ENCODE peak calls at places on chromosomes 1 and 21, in nine cellular contexts. One of them, this sample, is unnamed.

GRCh38 chr1:101975371-101975770 is 21.4 kb downstream of the OLFM3 start:
- DNase-seq in heart right ventricle: no peak
- DNase-seq in Peyer's patch: no peak
- DNase-seq in BE2C: no peak
- DNase-seq in omental fat pad: no peak
- DNase-seq in DND-41: no peak
- DNase-seq in upper lobe of right lung: no peak
- DNase-seq in A549: no peak
- DNase-seq in GM12865: no peak
- DNase-seq in this sample: no peak

GRCh38 chr1:51518033-51518729 is 885 bp downstream of the EPS15 start:
- DNase-seq in heart right ventricle: peak
- DNase-seq in upper lobe of right lung: peak
- DNase-seq in DND-41: peak
- DNase-seq in GM12865: peak
- DNase-seq in BE2C: peak
- DNase-seq in omental fat pad: no peak
- DNase-seq in Peyer's patch: peak
- DNase-seq in A549: peak
- DNase-seq in this sample: peak

GRCh38 chr1:203216274-203217138 is 13.0 kb downstream of the CHIT1 start:
- DNase-seq in Peyer's patch: peak
- DNase-seq in upper lobe of right lung: no peak
- DNase-seq in A549: peak
- DNase-seq in BE2C: peak
- DNase-seq in omental fat pad: no peak
- DNase-seq in DND-41: peak
- DNase-seq in heart right ventricle: no peak
- DNase-seq in GM12865: peak
- DNase-seq in this sample: no peak

GRCh38 chr1:192668434-192668983 is 32.6 kb downstream of the RGS13 start:
- DNase-seq in GM12865: no peak
- DNase-seq in DND-41: no peak
- DNase-seq in heart right ventricle: no peak
- DNase-seq in omental fat pad: no peak
- DNase-seq in BE2C: no peak
- DNase-seq in Peyer's patch: no peak
- DNase-seq in A549: no peak
- DNase-seq in upper lobe of right lung: no peak
- DNase-seq in this sample: no peak

GRCh38 chr1:226034482-226034881 is 28.0 kb upstream of the H3-3A start:
- DNase-seq in Peyer's patch: peak
- DNase-seq in A549: no peak
- DNase-seq in omental fat pad: peak
- DNase-seq in BE2C: peak
- DNase-seq in upper lobe of right lung: peak
- DNase-seq in heart right ventricle: peak
- DNase-seq in DND-41: no peak
- DNase-seq in GM12865: no peak
- DNase-seq in this sample: no peak

GRCh38 chr21:31220567-31220966 is 123.5 kb downstream of the TIAM1 start:
- DNase-seq in BE2C: no peak
- DNase-seq in Peyer's patch: no peak
- DNase-seq in GM12865: no peak
- DNase-seq in omental fat pad: no peak
- DNase-seq in DND-41: no peak
- DNase-seq in heart right ventricle: no peak
- DNase-seq in A549: no peak
- DNase-seq in upper lobe of right lung: no peak
- DNase-seq in this sample: no peak

GRCh38 chr1:29379438-29380073 is 143.2 kb downstream of the PTPRU start:
- DNase-seq in BE2C: peak
- DNase-seq in DND-41: peak
- DNase-seq in upper lobe of right lung: no peak
- DNase-seq in Peyer's patch: no peak
- DNase-seq in A549: no peak
- DNase-seq in heart right ventricle: no peak
- DNase-seq in GM12865: peak
- DNase-seq in omental fat pad: no peak
- DNase-seq in this sample: no peak

GRCh38 chr1:240619901-240620621 is 8.1 kb upstream of the GREM2 start:
- DNase-seq in GM12865: no peak
- DNase-seq in heart right ventricle: no peak
- DNase-seq in omental fat pad: no peak
- DNase-seq in Peyer's patch: no peak
- DNase-seq in A549: no peak
- DNase-seq in DND-41: no peak
- DNase-seq in upper lobe of right lung: no peak
- DNase-seq in BE2C: peak
- DNase-seq in this sample: no peak

GRCh38 chr1:26317143-26317542 is 615 bp upstream of the CD52 start:
- DNase-seq in DND-41: no peak
- DNase-seq in Peyer's patch: no peak
- DNase-seq in A549: no peak
- DNase-seq in BE2C: no peak
- DNase-seq in upper lobe of right lung: no peak
- DNase-seq in omental fat pad: no peak
- DNase-seq in GM12865: peak
- DNase-seq in heart right ventricle: no peak
- DNase-seq in this sample: no peak

GRCh38 chr1:24779689-24780464 is 34.6 kb downstream of the CLIC4 start:
- DNase-seq in DND-41: no peak
- DNase-seq in BE2C: no peak
- DNase-seq in A549: no peak
- DNase-seq in upper lobe of right lung: no peak
- DNase-seq in heart right ventricle: no peak
- DNase-seq in Peyer's patch: no peak
- DNase-seq in GM12865: no peak
- DNase-seq in omental fat pad: no peak
- DNase-seq in this sample: no peak
- TF ChIP-seq CTCF in DND-41: peak
- TF ChIP-seq CTCF in BE2C: peak
- TF ChIP-seq CTCF in A549: no peak
- TF ChIP-seq CTCF in upper lobe of right lung: peak
- TF ChIP-seq CTCF in heart right ventricle: peak
- TF ChIP-seq CTCF in Peyer's patch: no peak
- TF ChIP-seq CTCF in GM12865: no peak
- TF ChIP-seq CTCF in omental fat pad: no peak
- TF ChIP-seq CTCF in this sample: no peak

DNA sequence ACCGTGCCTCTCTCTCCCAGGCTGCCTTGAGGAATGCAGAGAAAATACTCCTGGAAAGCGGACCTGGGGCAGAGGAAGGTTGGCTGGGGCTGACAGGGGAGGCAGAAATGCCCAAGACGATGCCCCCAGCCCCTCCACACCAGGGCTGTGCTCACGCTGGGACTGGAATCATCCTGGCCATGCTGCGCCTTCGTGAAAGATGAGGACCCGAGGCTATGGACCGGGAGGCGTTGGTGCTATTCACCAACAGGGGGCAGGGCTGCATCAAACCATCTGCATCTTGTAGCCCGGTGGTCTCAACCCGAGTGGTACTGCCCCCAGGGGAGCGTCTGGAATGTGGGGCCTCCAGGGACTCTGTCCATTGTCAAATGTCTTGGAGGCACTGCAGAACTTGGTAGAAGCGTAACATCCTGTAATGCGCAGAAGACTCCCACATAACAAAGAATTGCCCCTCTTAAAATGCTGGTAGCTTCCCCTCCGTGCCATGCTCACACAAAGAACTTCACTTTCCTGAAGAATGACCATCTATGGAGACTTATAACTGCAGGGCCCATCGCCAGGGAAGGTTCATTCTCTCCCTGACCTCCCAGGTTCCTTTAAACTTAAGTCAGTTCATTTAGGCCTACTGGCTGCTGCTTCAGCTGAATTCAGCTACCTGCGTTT is 251.2 kb downstream of the RRAGC start:
- DNase-seq in upper lobe of right lung: no peak
- DNase-seq in A549: no peak
- DNase-seq in BE2C: peak
- DNase-seq in omental fat pad: no peak
- DNase-seq in Peyer's patch: no peak
- DNase-seq in DND-41: peak
- DNase-seq in heart right ventricle: peak
- DNase-seq in GM12865: peak
- DNase-seq in this sample: no peak
- TF ChIP-seq CTCF in upper lobe of right lung: peak
- TF ChIP-seq CTCF in A549: peak
- TF ChIP-seq CTCF in BE2C: peak
- TF ChIP-seq CTCF in omental fat pad: no peak
- TF ChIP-seq CTCF in Peyer's patch: peak
- TF ChIP-seq CTCF in DND-41: peak
- TF ChIP-seq CTCF in heart right ventricle: peak
- TF ChIP-seq CTCF in GM12865: peak
- TF ChIP-seq CTCF in this sample: no peak

GRCh38 chr1:4109626-4109940 is 209.5 kb upstream of the C1orf174 start:
- DNase-seq in heart right ventricle: no peak
- DNase-seq in GM12865: no peak
- DNase-seq in DND-41: no peak
- DNase-seq in omental fat pad: no peak
- DNase-seq in BE2C: no peak
- DNase-seq in A549: no peak
- DNase-seq in Peyer's patch: no peak
- DNase-seq in upper lobe of right lung: peak
- DNase-seq in this sample: no peak

GRCh38 chr1:4107291-4107690 is 207.2 kb upstream of the C1orf174 start:
- DNase-seq in A549: no peak
- DNase-seq in BE2C: no peak
- DNase-seq in GM12865: no peak
- DNase-seq in Peyer's patch: no peak
- DNase-seq in heart right ventricle: no peak
- DNase-seq in omental fat pad: no peak
- DNase-seq in upper lobe of right lung: peak
- DNase-seq in DND-41: no peak
- DNase-seq in this sample: no peak

GRCh38 chr1:4108341-4108740 is 208.3 kb upstream of the C1orf174 start:
- DNase-seq in GM12865: no peak
- DNase-seq in A549: no peak
- DNase-seq in Peyer's patch: no peak
- DNase-seq in omental fat pad: no peak
- DNase-seq in heart right ventricle: no peak
- DNase-seq in BE2C: no peak
- DNase-seq in DND-41: no peak
- DNase-seq in upper lobe of right lung: peak
- DNase-seq in this sample: no peak

GRCh38 chr1:4110888-4111287 is 210.8 kb upstream of the C1orf174 start:
- DNase-seq in Peyer's patch: no peak
- DNase-seq in BE2C: no peak
- DNase-seq in A549: no peak
- DNase-seq in DND-41: no peak
- DNase-seq in GM12865: no peak
- DNase-seq in omental fat pad: no peak
- DNase-seq in upper lobe of right lung: peak
- DNase-seq in heart right ventricle: no peak
- DNase-seq in this sample: no peak

DNA sequence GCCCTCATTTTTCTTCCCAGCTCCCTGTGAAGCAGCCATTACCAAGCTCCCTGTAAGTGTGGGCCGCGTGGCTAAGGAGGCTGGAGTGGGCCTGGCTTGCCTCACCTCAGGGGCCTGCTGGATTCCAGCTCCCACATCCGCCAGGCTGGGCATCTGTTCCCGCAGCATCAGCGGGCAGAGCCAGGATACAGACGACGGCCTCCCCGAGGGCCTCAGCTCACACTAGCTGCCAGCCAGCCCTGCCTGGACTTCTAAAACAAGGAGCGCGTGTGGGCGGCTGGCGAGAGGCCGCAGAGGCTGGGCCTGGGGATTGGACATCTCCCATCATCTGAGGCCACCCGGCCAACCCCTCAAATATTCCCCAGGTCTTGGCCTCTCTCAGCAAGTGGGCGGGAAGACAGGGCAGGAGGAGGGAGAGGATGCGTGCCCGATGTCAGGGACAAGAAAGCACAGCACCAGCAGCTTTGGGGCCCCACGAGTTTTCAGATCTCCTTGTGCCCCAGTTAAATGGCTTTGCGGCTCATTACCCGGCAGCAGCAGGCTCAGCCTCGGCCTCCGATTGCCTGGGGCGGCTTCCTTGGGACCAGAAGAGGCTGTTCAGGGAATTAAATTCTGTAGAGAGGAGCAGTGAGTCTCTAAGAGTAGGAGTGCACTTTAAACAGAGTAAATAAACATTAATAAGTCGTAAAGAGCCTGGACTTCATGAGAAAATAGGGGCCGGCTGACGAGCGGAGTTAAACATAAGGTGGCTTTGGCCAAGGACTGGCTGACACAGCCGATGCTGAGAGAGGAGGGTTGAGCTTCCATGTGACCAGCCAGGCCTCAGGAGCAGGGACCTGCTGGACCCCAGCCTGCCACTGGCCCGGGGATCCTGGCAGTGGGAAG is 208.9 kb upstream of the C1orf174 start:
- DNase-seq in upper lobe of right lung: peak
- DNase-seq in heart right ventricle: peak
- DNase-seq in DND-41: no peak
- DNase-seq in A549: no peak
- DNase-seq in BE2C: no peak
- DNase-seq in Peyer's patch: no peak
- DNase-seq in GM12865: no peak
- DNase-seq in omental fat pad: no peak
- DNase-seq in this sample: no peak
- TF ChIP-seq CTCF in upper lobe of right lung: no peak
- TF ChIP-seq CTCF in heart right ventricle: no peak
- TF ChIP-seq CTCF in DND-41: no peak
- TF ChIP-seq CTCF in A549: no peak
- TF ChIP-seq CTCF in BE2C: no peak
- TF ChIP-seq CTCF in Peyer's patch: no peak
- TF ChIP-seq CTCF in GM12865: no peak
- TF ChIP-seq CTCF in omental fat pad: no peak
- TF ChIP-seq CTCF in this sample: no peak

DNA sequence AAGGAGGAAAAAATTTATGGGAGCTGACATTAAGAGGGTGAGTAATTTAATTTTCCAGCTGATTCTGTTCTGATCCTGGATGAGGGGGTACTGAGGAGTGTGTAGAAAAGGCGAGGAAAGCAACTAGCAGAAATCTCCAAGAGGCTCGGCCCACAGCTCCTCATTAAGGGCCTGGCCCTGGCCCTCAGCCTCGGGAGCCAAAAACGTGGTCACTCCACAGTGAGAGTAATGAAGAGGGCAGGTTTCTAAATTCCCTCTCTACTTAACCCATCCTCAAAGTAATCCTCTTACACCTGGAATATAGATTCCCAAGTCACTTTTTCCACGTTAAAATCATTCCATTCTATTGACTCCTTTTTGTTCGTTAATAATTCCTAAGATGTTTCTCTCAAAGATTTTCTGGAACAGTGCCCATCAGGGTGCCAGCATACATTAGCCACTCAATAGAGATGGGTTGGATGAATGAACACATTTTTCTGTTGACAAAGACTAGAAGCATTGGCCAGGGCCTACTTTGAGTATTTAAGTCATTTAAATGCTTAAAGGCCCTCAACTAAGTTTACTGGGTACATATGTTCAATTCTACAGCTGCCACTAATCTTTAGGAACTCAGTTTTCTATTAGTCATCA is 1.1 kb upstream of the COL11A1 start:
- DNase-seq in A549: no peak
- DNase-seq in GM12865: no peak
- DNase-seq in upper lobe of right lung: no peak
- DNase-seq in heart right ventricle: no peak
- DNase-seq in omental fat pad: no peak
- DNase-seq in Peyer's patch: no peak
- DNase-seq in DND-41: no peak
- DNase-seq in BE2C: no peak
- DNase-seq in this sample: no peak
- TF ChIP-seq CTCF in A549: no peak
- TF ChIP-seq CTCF in GM12865: no peak
- TF ChIP-seq CTCF in upper lobe of right lung: no peak
- TF ChIP-seq CTCF in heart right ventricle: no peak
- TF ChIP-seq CTCF in omental fat pad: no peak
- TF ChIP-seq CTCF in Peyer's patch: no peak
- TF ChIP-seq CTCF in DND-41: no peak
- TF ChIP-seq CTCF in BE2C: no peak
- TF ChIP-seq CTCF in this sample: no peak

GRCh38 chr1:119008483-119009299 is 20.5 kb upstream of the TBX15 start:
- DNase-seq in heart right ventricle: no peak
- DNase-seq in A549: peak
- DNase-seq in Peyer's patch: peak
- DNase-seq in DND-41: peak
- DNase-seq in BE2C: peak
- DNase-seq in GM12865: peak
- DNase-seq in upper lobe of right lung: no peak
- DNase-seq in omental fat pad: no peak
- DNase-seq in this sample: no peak
- TF ChIP-seq CTCF in heart right ventricle: peak
- TF ChIP-seq CTCF in A549: peak
- TF ChIP-seq CTCF in Peyer's patch: peak
- TF ChIP-seq CTCF in DND-41: peak
- TF ChIP-seq CTCF in BE2C: peak
- TF ChIP-seq CTCF in GM12865: peak
- TF ChIP-seq CTCF in upper lobe of right lung: peak
- TF ChIP-seq CTCF in omental fat pad: no peak
- TF ChIP-seq CTCF in this sample: no peak